ENCODE peak calls at places on chromosomes 2 and 18, in four cellular contexts. X is GM13976, J is NCI-H1436, F is lower leg skin. V is an unnamed sample.

GRCh38 chr2:97267411-97268074 is 154.6 kb downstream of the ANKRD36 start:
- DNase-seq in X (no peak), J (no peak), F (peak), V (no peak)

GRCh38 chr2:50607746-50608145 is 424.2 kb downstream of the NRXN1 start:
- DNase-seq in X (no peak), J (no peak), F (no peak), V (no peak)

GRCh38 chr2:229417906-229418305 is 146.8 kb upstream of the PID1 start:
- DNase-seq in X (no peak), J (peak), F (no peak), V (no peak)

GRCh38 chr2:1653956-1654695 is 90.2 kb downstream of the PXDN start:
- DNase-seq in X (no peak), J (no peak), F (no peak), V (no peak)

GRCh38 chr18:48794251-48794970 is 156.4 kb downstream of the SMAD7 start:
- DNase-seq in X (no peak), J (no peak), F (no peak), V (no peak)

GRCh38 chr2:111116843-111117665 is 3.7 kb upstream of the BCL2L11 start:
- DNase-seq in X (peak), J (peak), F (peak), V (peak)

GRCh38 chr2:69113627-69114026 is 100.6 kb downstream of the ANTXR1 start:
- DNase-seq in X (no peak), J (no peak), F (no peak), V (no peak)

GRCh38 chr2:155176345-155176744 is 477.9 kb downstream of the KCNJ3 start:
- DNase-seq in X (no peak), J (no peak), F (no peak), V (no peak)

GRCh38 chr18:35526476-35527120 is 28.8 kb upstream of the INO80C start:
- DNase-seq in X (no peak), J (no peak), F (peak), V (no peak)

GRCh38 chr2:61011649-61012048 is 5.9 kb upstream of the PEX13 start:
- DNase-seq in X (no peak), J (no peak), F (peak), V (no peak)

V was measured in GM13977.